ENCODE peak calls at places on chromosomes 2 and 18, in seven cellular contexts. One of them, this sample, is unnamed. For H3K4me1, the result is how much of the 10 kb centered on the place peaks cover.

GRCh38 chr18:79393626-79394401 is 1.9 kb upstream of the NFATC1 start:
- DNase-seq in pancreas: peak
- DNase-seq in CD4-positive, CD25-positive, alpha-beta regulatory T cell: peak
- DNase-seq in colonic mucosa: peak
- DNase-seq in A549: peak
- DNase-seq in tibial artery: peak
- DNase-seq in mucosa of descending colon: peak
- DNase-seq in this sample: peak

GRCh38 chr2:198774576-198774975 is 683.2 kb downstream of the SATB2 start:
- DNase-seq in pancreas: no peak
- DNase-seq in CD4-positive, CD25-positive, alpha-beta regulatory T cell: no peak
- DNase-seq in colonic mucosa: no peak
- DNase-seq in A549: no peak
- DNase-seq in tibial artery: no peak
- DNase-seq in mucosa of descending colon: no peak
- DNase-seq in this sample: no peak

GRCh38 chr2:133424876-133425275 is 143.4 kb downstream of the NCKAP5 start:
- DNase-seq in pancreas: peak
- DNase-seq in CD4-positive, CD25-positive, alpha-beta regulatory T cell: no peak
- DNase-seq in colonic mucosa: no peak
- DNase-seq in A549: no peak
- DNase-seq in tibial artery: no peak
- DNase-seq in mucosa of descending colon: no peak
- DNase-seq in this sample: no peak

GRCh38 chr2:120552800-120553471 is 182.7 kb upstream of the GLI2 start:
- DNase-seq in pancreas: peak
- DNase-seq in CD4-positive, CD25-positive, alpha-beta regulatory T cell: peak
- DNase-seq in colonic mucosa: peak
- DNase-seq in A549: peak
- DNase-seq in tibial artery: peak
- DNase-seq in mucosa of descending colon: peak
- DNase-seq in this sample: peak

GRCh38 chr2:240730506-240731326 is 39.0 kb downstream of the AQP12A start:
- DNase-seq in pancreas: no peak
- DNase-seq in CD4-positive, CD25-positive, alpha-beta regulatory T cell: no peak
- DNase-seq in colonic mucosa: no peak
- DNase-seq in A549: no peak
- DNase-seq in tibial artery: no peak
- DNase-seq in mucosa of descending colon: no peak
- DNase-seq in this sample: no peak

GRCh38 chr18:46917108-46917807 is at the start of the genes KATNAL2 and PIAS2:
- DNase-seq in pancreas: peak
- DNase-seq in CD4-positive, CD25-positive, alpha-beta regulatory T cell: peak
- DNase-seq in colonic mucosa: peak
- DNase-seq in A549: peak
- DNase-seq in tibial artery: peak
- DNase-seq in mucosa of descending colon: peak
- DNase-seq in this sample: peak

GRCh38 chr2:159615187-159615935 is 987 bp downstream of the BAZ2B start:
- DNase-seq in pancreas: peak
- DNase-seq in CD4-positive, CD25-positive, alpha-beta regulatory T cell: peak
- DNase-seq in colonic mucosa: peak
- DNase-seq in A549: peak
- DNase-seq in tibial artery: peak
- DNase-seq in mucosa of descending colon: peak
- DNase-seq in this sample: peak

GRCh38 chr2:30282721-30283120 is 51.4 kb downstream of the LBH start:
- DNase-seq in pancreas: no peak
- DNase-seq in CD4-positive, CD25-positive, alpha-beta regulatory T cell: no peak
- DNase-seq in colonic mucosa: no peak
- DNase-seq in A549: no peak
- DNase-seq in tibial artery: no peak
- DNase-seq in mucosa of descending colon: no peak
- DNase-seq in this sample: no peak

GRCh38 chr18:54223568-54224241 is 764 bp downstream of the MBD2 start:
- DNase-seq in pancreas: peak
- DNase-seq in CD4-positive, CD25-positive, alpha-beta regulatory T cell: peak
- DNase-seq in colonic mucosa: peak
- DNase-seq in A549: no peak
- DNase-seq in tibial artery: peak
- DNase-seq in mucosa of descending colon: peak
- DNase-seq in this sample: peak

GRCh38 chr18:36064027-36064808 is 3.1 kb downstream of the RPRD1A start:
- DNase-seq in pancreas: no peak
- DNase-seq in CD4-positive, CD25-positive, alpha-beta regulatory T cell: no peak
- DNase-seq in colonic mucosa: no peak
- DNase-seq in A549: no peak
- DNase-seq in tibial artery: no peak
- DNase-seq in mucosa of descending colon: no peak
- DNase-seq in this sample: no peak

GRCh38 chr2:202261531-202261930 is 4.0 kb upstream of the NOP58 start:
- DNase-seq in pancreas: no peak
- DNase-seq in CD4-positive, CD25-positive, alpha-beta regulatory T cell: no peak
- DNase-seq in colonic mucosa: no peak
- DNase-seq in A549: no peak
- DNase-seq in tibial artery: no peak
- DNase-seq in mucosa of descending colon: no peak
- DNase-seq in this sample: no peak

GRCh38 chr2:146826388-146826787 is 1018.4 kb upstream of the ACVR2A start:
- DNase-seq in pancreas: no peak
- DNase-seq in CD4-positive, CD25-positive, alpha-beta regulatory T cell: no peak
- DNase-seq in colonic mucosa: no peak
- DNase-seq in A549: no peak
- DNase-seq in tibial artery: no peak
- DNase-seq in mucosa of descending colon: no peak
- DNase-seq in this sample: no peak

GRCh38 chr18:78979682-78980278 is at the start of gene SALL3:
- DNase-seq in pancreas: no peak
- DNase-seq in CD4-positive, CD25-positive, alpha-beta regulatory T cell: no peak
- DNase-seq in colonic mucosa: no peak
- DNase-seq in A549: no peak
- DNase-seq in tibial artery: no peak
- DNase-seq in mucosa of descending colon: no peak
- DNase-seq in this sample: peak

GRCh38 chr2:109448946-109449788 is 164.6 kb downstream of the SEPTIN10 start:
- DNase-seq in pancreas: peak
- DNase-seq in CD4-positive, CD25-positive, alpha-beta regulatory T cell: no peak
- DNase-seq in colonic mucosa: no peak
- DNase-seq in A549: no peak
- DNase-seq in tibial artery: no peak
- DNase-seq in mucosa of descending colon: peak
- DNase-seq in this sample: no peak

GRCh38 chr2:173652731-173653426 is 298.2 kb downstream of the CDCA7 start:
- DNase-seq in pancreas: no peak
- DNase-seq in CD4-positive, CD25-positive, alpha-beta regulatory T cell: no peak
- DNase-seq in colonic mucosa: no peak
- DNase-seq in A549: peak
- DNase-seq in tibial artery: no peak
- DNase-seq in mucosa of descending colon: no peak
- DNase-seq in this sample: peak

GRCh38 chr2:120646994-120647393 is 88.7 kb upstream of the GLI2 start:
- DNase-seq in pancreas: no peak
- DNase-seq in CD4-positive, CD25-positive, alpha-beta regulatory T cell: no peak
- DNase-seq in colonic mucosa: no peak
- DNase-seq in A549: no peak
- DNase-seq in tibial artery: no peak
- DNase-seq in mucosa of descending colon: no peak
- DNase-seq in this sample: no peak

GRCh38 chr2:66700181-66700686 is 265.3 kb downstream of the MEIS1 start:
- DNase-seq in pancreas: no peak
- DNase-seq in CD4-positive, CD25-positive, alpha-beta regulatory T cell: no peak
- DNase-seq in colonic mucosa: no peak
- DNase-seq in A549: no peak
- DNase-seq in tibial artery: no peak
- DNase-seq in mucosa of descending colon: peak
- DNase-seq in this sample: no peak

GRCh38 chr2:42770288-42771131 is 6.6 kb upstream of the OXER1 start:
- DNase-seq in pancreas: no peak
- DNase-seq in CD4-positive, CD25-positive, alpha-beta regulatory T cell: peak
- DNase-seq in colonic mucosa: no peak
- DNase-seq in A549: peak
- DNase-seq in tibial artery: no peak
- DNase-seq in mucosa of descending colon: no peak
- DNase-seq in this sample: peak

DNA sequence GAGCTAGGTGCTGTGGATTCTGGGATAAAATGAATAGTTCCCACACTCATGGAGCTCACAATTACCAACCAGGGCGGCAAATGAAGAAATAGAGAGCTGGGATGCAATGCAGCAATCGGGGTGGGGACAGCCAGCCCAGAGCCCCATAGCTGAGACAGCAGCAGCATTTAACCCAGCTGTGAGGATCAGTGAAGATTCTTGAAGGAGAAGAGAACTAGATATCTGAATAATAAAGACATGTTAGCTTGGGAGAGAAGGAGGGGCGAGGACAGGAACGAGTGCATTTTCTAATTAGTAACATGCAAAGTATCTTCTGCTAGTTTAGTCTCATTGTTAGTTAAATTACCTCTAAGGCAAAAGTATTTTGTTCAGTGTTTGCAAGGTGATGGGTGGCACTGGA is 350.0 kb downstream of the LPIN1 start:
- DNase-seq in pancreas: no peak
- DNase-seq in CD4-positive, CD25-positive, alpha-beta regulatory T cell: no peak
- DNase-seq in colonic mucosa: no peak
- DNase-seq in A549: no peak
- DNase-seq in tibial artery: no peak
- DNase-seq in mucosa of descending colon: no peak
- DNase-seq in this sample: no peak
- H3K4me1 ChIP-seq in pancreas: under half
- H3K4me1 ChIP-seq in CD4-positive, CD25-positive, alpha-beta regulatory T cell: under half
- H3K4me1 ChIP-seq in colonic mucosa: under half
- H3K4me1 ChIP-seq in A549: under half
- H3K4me1 ChIP-seq in tibial artery: under half
- H3K4me1 ChIP-seq in mucosa of descending colon: under half
- H3K4me1 ChIP-seq in this sample: under half

DNA sequence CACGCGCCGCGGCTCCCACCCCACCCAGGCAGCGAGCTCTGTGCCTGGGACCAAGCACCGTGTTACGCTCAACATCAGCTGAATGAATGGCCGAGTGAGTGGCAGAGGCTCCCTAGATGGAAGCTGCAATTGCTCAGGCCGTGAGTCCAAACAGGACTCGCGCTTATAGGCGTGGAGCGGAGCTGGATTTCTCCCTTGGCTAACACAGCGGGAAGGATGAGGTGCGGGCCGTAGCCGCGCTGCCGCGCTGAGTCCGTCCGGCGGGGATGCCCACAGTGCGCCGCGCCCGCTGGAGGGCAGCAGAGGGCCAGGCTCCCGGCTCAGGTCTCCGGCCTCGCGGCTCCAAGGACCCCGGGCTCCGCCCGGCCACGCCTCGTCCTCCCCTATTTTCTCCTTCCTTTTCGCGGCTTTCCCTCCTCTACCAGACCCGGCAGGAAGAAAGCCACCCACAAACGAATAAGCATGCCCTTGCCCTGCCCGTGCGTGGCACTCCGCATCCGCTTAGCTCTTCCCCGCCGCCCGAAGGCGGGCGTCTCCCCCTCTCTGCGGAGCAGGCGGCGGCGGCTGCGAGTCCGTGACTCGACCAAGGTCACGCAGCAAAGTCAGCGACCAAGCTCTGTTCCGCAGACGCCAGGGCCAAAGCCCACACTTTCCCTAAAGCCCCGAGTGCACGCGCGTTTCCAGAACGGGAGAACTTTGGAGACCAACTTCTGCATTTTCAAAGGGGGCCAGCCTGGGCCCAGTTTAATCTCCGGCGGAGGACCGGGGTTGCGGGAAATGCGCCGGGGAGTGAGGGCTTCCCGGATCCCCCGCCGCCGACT is 48.5 kb downstream of the KCNIP3 start:
- DNase-seq in pancreas: peak
- DNase-seq in CD4-positive, CD25-positive, alpha-beta regulatory T cell: peak
- DNase-seq in colonic mucosa: peak
- DNase-seq in A549: peak
- DNase-seq in tibial artery: peak
- DNase-seq in mucosa of descending colon: peak
- DNase-seq in this sample: peak
- H3K4me3 ChIP-seq in pancreas: peak
- H3K4me3 ChIP-seq in CD4-positive, CD25-positive, alpha-beta regulatory T cell: no peak
- H3K4me3 ChIP-seq in colonic mucosa: peak
- H3K4me3 ChIP-seq in A549: peak
- H3K4me3 ChIP-seq in tibial artery: peak
- H3K4me3 ChIP-seq in mucosa of descending colon: peak
- H3K4me3 ChIP-seq in this sample: peak

DNA sequence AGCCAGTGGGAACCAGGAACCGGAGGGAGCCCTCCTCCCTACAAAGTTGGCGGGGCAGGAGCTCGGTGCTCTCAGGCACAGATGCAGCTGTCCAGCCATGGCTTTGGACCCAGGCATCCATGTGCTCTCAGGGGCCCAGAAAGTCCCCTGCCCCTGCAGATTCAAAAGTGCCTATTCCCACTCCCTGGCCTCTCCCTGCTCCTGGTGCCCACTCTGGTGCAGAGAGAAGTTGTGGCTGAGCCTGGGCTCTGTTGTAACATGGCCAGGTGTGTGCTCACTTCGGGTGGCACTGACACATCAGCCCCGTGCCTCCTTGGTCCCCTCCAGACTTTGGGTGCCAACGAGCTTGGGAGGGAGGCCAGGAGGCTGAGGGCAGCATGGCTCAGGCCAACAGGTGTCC is 315.8 kb upstream of the KYNU start:
- DNase-seq in pancreas: no peak
- DNase-seq in CD4-positive, CD25-positive, alpha-beta regulatory T cell: no peak
- DNase-seq in colonic mucosa: no peak
- DNase-seq in A549: no peak
- DNase-seq in tibial artery: no peak
- DNase-seq in mucosa of descending colon: no peak
- DNase-seq in this sample: no peak
- H3K4me1 ChIP-seq in pancreas: under half
- H3K4me1 ChIP-seq in CD4-positive, CD25-positive, alpha-beta regulatory T cell: under half
- H3K4me1 ChIP-seq in colonic mucosa: under half
- H3K4me1 ChIP-seq in A549: under half
- H3K4me1 ChIP-seq in tibial artery: under half
- H3K4me1 ChIP-seq in mucosa of descending colon: under half
- H3K4me1 ChIP-seq in this sample: under half

GRCh38 chr2:5696351-5696740 is 4.2 kb downstream of the SOX11 start:
- DNase-seq in pancreas: no peak
- DNase-seq in CD4-positive, CD25-positive, alpha-beta regulatory T cell: no peak
- DNase-seq in colonic mucosa: no peak
- DNase-seq in A549: no peak
- DNase-seq in tibial artery: no peak
- DNase-seq in mucosa of descending colon: no peak
- DNase-seq in this sample: peak
- H3K4me3 ChIP-seq in pancreas: no peak
- H3K4me3 ChIP-seq in CD4-positive, CD25-positive, alpha-beta regulatory T cell: no peak
- H3K4me3 ChIP-seq in colonic mucosa: peak
- H3K4me3 ChIP-seq in A549: no peak
- H3K4me3 ChIP-seq in tibial artery: peak
- H3K4me3 ChIP-seq in mucosa of descending colon: no peak
- H3K4me3 ChIP-seq in this sample: peak

DNA sequence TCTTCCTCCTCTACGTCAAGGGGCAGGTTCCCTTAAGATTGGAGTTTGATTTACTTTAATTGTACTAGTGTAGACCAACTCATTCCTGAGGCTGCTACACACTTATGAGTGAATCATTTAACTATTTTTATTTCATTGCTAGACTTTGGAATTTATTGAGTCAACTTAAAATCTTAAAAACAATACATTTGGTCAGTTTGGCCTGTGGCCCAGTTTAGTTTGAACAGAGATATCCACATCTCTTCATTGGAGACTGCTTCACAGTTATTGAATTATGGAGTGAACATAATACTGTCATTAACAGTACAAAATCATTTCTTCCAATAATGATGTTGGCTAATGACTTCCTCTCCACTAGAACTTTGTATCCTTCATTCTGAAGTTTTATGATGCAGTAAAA is 34.5 kb upstream of the STPG4 start:
- DNase-seq in pancreas: no peak
- DNase-seq in CD4-positive, CD25-positive, alpha-beta regulatory T cell: no peak
- DNase-seq in colonic mucosa: no peak
- DNase-seq in A549: no peak
- DNase-seq in tibial artery: no peak
- DNase-seq in mucosa of descending colon: no peak
- DNase-seq in this sample: no peak
- H3K4me1 ChIP-seq in pancreas: under half
- H3K4me1 ChIP-seq in CD4-positive, CD25-positive, alpha-beta regulatory T cell: under half
- H3K4me1 ChIP-seq in colonic mucosa: under half
- H3K4me1 ChIP-seq in A549: half or more
- H3K4me1 ChIP-seq in tibial artery: under half
- H3K4me1 ChIP-seq in mucosa of descending colon: under half
- H3K4me1 ChIP-seq in this sample: under half